ENCODE peak calls at places on chromosomes 3 and 15, in eight cellular contexts. M is foreskin fibroblast, V is stomach, F is mammary epithelial cell, J is fibroblast of lung, T is AG09309, R is right atrium auricular region, D is left ventricle myocardium inferior. G is an unnamed sample.
A peak's percentile ranks its signal among the peaks of the same experiment; 100 is the strongest.

GRCh38 chr15:47968593-47968992 is 152.2 kb upstream of the SLC24A5 start:
- DNase-seq in V (no peak), D (no peak), T (no peak), R (no peak), M (no peak), F (no peak), J (no peak), G (no peak)

GRCh38 chr3:152364237-152364636 is 95.5 kb downstream of the MBNL1 start:
- DNase-seq in J (no peak), F (no peak), R (no peak), V (no peak), M (no peak), D (no peak), T (no peak), G (no peak)

GRCh38 chr3:149630806-149631205 is 27.0 kb downstream of the WWTR1 start:
- DNase-seq in D (no peak), R (no peak), F (no peak), J (no peak), V (no peak), M (no peak), T (no peak), G (no peak)

GRCh38 chr3:196971094-196971698 is 2.6 kb upstream of the PIGZ start:
- DNase-seq in T (no peak), M (no peak), D (no peak), F (peak; percentile 23), V (no peak), R (no peak), J (no peak), G (no peak)

GRCh38 chr15:38521316-38521715 is 43.3 kb downstream of the RASGRP1 start:
- DNase-seq in R (no peak), D (no peak), F (no peak), V (no peak), T (no peak), M (no peak), J (no peak), G (no peak)

GRCh38 chr15:60399246-60399915 is 1.6 kb upstream of the ANXA2 start:
- DNase-seq in M (no peak), T (no peak), F (no peak), V (no peak), J (no peak), D (no peak), R (no peak), G (no peak)

GRCh38 chr15:31312220-31312619 is 14.4 kb upstream of the KLF13 start:
- DNase-seq in F (no peak), R (no peak), D (no peak), T (no peak), J (no peak), M (no peak), V (no peak), G (no peak)

GRCh38 chr15:42092666-42093445 is 1.5 kb downstream of the PLA2G4D start:
- DNase-seq in V (peak; percentile 85), F (no peak), R (peak; percentile 40), D (peak; percentile 57), J (no peak), T (no peak), M (no peak), G (no peak)

GRCh38 chr15:95134306-95135100 is 903.1 kb downstream of the MCTP2 start:
- DNase-seq in V (no peak), F (no peak), D (no peak), T (no peak), M (peak; percentile 26), R (no peak), J (peak; percentile 55), G (no peak)

GRCh38 chr3:45817788-45818523 is 21.6 kb upstream of the SLC6A20 start:
- DNase-seq in M (peak; percentile 89), T (peak; percentile 90), R (no peak), D (no peak), F (peak; percentile 97), J (peak; percentile 99), V (peak; percentile 57), G (peak; percentile 91)

GRCh38 chr3:127049390-127049789 is 66.5 kb downstream of the PLXNA1 start:
- DNase-seq in F (no peak), D (no peak), T (no peak), J (no peak), V (no peak), R (no peak), M (no peak), G (no peak)

GRCh38 chr3:8845641-8846040 is 76.2 kb upstream of the OXTR start:
- DNase-seq in T (no peak), M (peak; percentile 79), F (peak; percentile 54), J (peak; percentile 79), D (no peak), V (no peak), R (no peak), G (no peak)

GRCh38 chr3:190617185-190617584 is 103.3 kb downstream of the IL1RAP start:
- DNase-seq in V (no peak), F (no peak), J (no peak), R (peak; percentile 62), D (no peak), M (no peak), T (no peak), G (no peak)

DNA sequence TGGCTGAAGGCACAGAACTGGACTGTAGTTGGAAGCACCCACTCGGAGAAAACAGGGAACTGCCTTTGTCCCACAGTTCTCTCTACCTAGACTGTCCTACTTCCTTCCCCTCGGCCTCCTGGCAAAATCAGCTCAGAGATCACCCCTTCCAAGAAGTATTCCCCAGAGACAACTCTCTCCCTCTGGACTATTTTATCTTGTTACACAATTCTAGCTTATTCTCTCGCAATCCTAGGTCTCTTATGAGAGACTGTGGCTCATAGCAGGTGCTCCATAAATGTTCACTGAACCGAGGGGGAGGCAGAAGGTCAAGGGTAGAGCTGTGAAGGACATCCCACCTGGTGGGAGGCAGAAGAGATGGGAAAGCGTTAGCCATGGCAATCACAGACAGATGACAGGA is 10.6 kb downstream of the HEG1 start:
- DNase-seq in J (no peak), F (no peak), M (no peak), D (no peak), V (no peak), R (no peak), T (no peak), G (peak; percentile 65)
- H3K4me3 ChIP-seq in J (no peak overlapping the region), F (no peak overlapping the region), M (no peak overlapping the region), D (peak overlapping the region; percentile 46), V (no peak overlapping the region), R (no peak overlapping the region), T (no peak overlapping the region), G (no peak overlapping the region)

DNA sequence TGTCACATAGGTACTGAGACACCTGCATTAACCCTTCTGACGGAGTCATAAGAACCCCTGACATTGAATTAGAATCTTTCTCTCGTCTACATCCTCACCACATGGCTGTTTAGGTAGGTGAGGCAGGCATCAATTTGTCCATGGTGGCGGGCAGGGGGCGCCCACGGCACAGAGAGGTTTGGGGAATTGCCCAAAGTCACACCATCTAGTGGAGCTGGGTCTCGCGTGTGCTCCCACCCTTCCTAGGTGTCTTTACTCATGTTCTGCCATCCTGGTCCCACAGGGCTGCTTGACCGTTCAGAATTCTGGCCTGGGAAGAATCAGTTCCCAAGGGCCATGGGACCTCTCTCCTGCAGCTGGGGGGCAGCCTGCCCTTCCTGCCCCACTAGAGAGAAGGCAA is 14.7 kb upstream of the DLL4 start:
- DNase-seq in F (no peak), M (no peak), R (no peak), T (no peak), J (no peak), V (no peak), D (no peak), G (no peak)
- TF ChIP-seq CTCF in F (no peak), M (no peak), R (no peak), T (no peak), J (no peak), V (no peak), D (no peak), G (no peak)

GRCh38 chr3:38062809-38063208 is 23.8 kb downstream of the DLEC1 start:
- DNase-seq in F (no peak), T (no peak), J (no peak), V (no peak), M (no peak), R (no peak), D (no peak), G (no peak)

GRCh38 chr3:38054166-38054991 is 15.4 kb downstream of the DLEC1 start:
- DNase-seq in T (no peak), F (no peak), J (no peak), D (no peak), R (no peak), M (peak; percentile 32), V (no peak), G (no peak)

GRCh38 chr3:38059148-38059547 is 20.1 kb downstream of the DLEC1 start:
- DNase-seq in V (no peak), T (no peak), D (no peak), J (no peak), M (no peak), R (no peak), F (no peak), G (no peak)

DNA sequence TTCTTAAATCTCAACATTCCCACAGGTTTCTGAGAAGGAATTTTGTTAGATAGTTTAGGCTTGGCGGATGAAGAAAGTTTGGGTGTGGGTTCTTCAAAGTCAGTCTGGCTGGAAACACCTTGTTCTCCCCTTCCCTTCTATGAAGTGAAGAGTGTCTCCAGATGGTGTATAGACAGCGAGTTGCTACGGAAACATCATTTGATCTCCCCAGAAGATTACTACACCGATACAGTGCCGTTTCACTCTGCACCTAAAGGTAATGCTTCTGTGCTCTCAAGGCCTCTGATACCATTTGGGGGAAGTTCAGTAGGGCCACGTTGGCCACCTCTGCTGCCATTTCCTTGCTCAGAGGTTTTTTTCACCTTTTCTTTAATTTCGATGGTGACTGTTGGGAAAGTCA is 20.6 kb downstream of the DLEC1 start:
- DNase-seq in V (no peak), T (no peak), D (no peak), R (no peak), J (no peak), F (no peak), M (no peak), G (no peak)
- H3K4me3 ChIP-seq in V (no peak overlapping the region), T (no peak overlapping the region), D (no peak overlapping the region), R (no peak overlapping the region), J (no peak overlapping the region), F (no peak overlapping the region), M (no peak overlapping the region), G (no peak overlapping the region)

DNA sequence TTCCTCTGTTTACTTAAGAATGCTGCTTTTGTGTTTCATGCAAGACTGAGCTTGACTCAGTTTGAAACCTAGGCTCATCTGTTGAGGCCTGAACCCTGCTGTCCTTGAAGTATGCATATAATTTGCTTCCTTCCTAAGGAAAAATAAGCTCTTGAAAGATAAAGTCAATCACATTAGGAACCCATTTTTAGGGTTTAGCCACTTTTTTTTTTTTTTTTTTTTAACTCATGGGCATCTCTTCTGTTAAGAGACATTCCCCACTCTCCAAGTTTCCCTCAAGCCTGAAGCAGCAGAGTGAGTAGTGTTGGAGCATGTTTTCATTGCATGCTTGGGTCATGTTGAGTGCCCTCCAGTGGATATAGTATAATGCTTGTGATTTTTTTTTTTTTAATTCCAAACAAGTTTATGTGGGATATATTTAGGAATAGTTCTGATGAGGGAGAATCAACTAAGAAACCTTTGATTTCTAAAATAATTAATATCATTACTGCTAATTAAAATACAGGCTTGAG is 3.6 kb downstream of the CTNNB1 start:
- DNase-seq in R (no peak), T (no peak), V (no peak), M (peak; percentile 71), F (peak; percentile 70), D (no peak), J (peak; percentile 59), G (peak; percentile 73)
- TF ChIP-seq CTCF in R (peak; percentile 63), T (peak; percentile 40), V (no peak), M (peak; percentile 20), F (peak; percentile 44), D (peak; percentile 57), J (peak; percentile 24), G (peak; percentile 46)

G was measured in fibroblast of pulmonary artery.